ENCODE peak calls at places on chromosomes 2 and 18, in four cellular contexts. U, P, N and R are unnamed samples.

GRCh38 chr2:11597538-11598225 is 63.8 kb downstream of the GREB1 start:
- DNase-seq in U (no peak), P (no peak), N (no peak), R (no peak)

GRCh38 chr2:203650860-203651613 is 55.4 kb upstream of the CD28 start:
- DNase-seq in U (no peak), P (peak), N (no peak), R (peak)

GRCh38 chr2:101776172-101777043 is 78.9 kb downstream of the MAP4K4 start:
- DNase-seq in U (no peak), P (peak), N (peak), R (peak)

GRCh38 chr2:190685348-190685747 is 36.5 kb downstream of the NAB1 start:
- DNase-seq in U (no peak), P (no peak), N (no peak), R (no peak)

GRCh38 chr2:238096311-238097011 is 3.7 kb upstream of the ESPNL start:
- DNase-seq in U (no peak), P (no peak), N (peak), R (no peak)

GRCh38 chr2:168525020-168525419 is 68.9 kb downstream of the CERS6 start:
- DNase-seq in U (no peak), P (no peak), N (no peak), R (no peak)

GRCh38 chr2:222569826-222570225 is 86.1 kb downstream of the FARSB start:
- DNase-seq in U (no peak), P (no peak), N (no peak), R (no peak)

GRCh38 chr2:70767094-70767698 is 804 bp downstream of the ADD2 start:
- DNase-seq in U (peak), P (no peak), N (peak), R (peak)

GRCh38 chr2:221388891-221389290 is 183.2 kb downstream of the EPHA4 start:
- DNase-seq in U (no peak), P (no peak), N (no peak), R (no peak)

GRCh38 chr2:200177971-200178911 is 128.3 kb upstream of the SPATS2L start:
- DNase-seq in U (no peak), P (no peak), N (no peak), R (no peak)

GRCh38 chr2:205564761-205565160 is 117.5 kb upstream of the NRP2 start:
- DNase-seq in U (no peak), P (no peak), N (no peak), R (peak)

GRCh38 chr2:205566556-205567061 is 115.7 kb upstream of the NRP2 start:
- DNase-seq in U (no peak), P (no peak), N (no peak), R (no peak)

GRCh38 chr2:205568620-205569019 is 113.7 kb upstream of the NRP2 start:
- DNase-seq in U (no peak), P (no peak), N (no peak), R (no peak)

GRCh38 chr2:205557873-205558272 is 124.4 kb upstream of the NRP2 start:
- DNase-seq in U (no peak), P (no peak), N (no peak), R (no peak)

DNA sequence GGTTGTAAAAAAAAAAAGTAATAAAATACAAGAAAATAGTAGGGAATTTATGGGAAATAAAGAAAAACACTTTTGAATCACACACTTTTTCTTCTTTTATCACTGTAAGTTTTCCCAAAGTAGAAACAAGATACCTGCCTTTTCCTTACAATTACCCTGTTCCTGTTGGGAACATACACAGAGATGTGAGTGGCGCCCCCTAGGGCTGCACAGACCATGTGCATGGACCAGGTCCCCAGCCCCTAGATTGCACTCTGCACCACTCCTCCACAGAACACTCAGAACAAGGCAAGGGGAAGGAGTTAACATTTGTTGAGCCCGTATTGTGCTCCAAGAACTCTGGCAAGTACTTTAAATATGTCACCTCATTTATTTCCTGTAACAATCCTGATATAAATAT is 118.7 kb upstream of the NRP2 start:
- DNase-seq in U (no peak), P (no peak), N (peak), R (peak)
- TF ChIP-seq JUN in U (no peak), P (no peak), N (no peak), R (no peak)

DNA sequence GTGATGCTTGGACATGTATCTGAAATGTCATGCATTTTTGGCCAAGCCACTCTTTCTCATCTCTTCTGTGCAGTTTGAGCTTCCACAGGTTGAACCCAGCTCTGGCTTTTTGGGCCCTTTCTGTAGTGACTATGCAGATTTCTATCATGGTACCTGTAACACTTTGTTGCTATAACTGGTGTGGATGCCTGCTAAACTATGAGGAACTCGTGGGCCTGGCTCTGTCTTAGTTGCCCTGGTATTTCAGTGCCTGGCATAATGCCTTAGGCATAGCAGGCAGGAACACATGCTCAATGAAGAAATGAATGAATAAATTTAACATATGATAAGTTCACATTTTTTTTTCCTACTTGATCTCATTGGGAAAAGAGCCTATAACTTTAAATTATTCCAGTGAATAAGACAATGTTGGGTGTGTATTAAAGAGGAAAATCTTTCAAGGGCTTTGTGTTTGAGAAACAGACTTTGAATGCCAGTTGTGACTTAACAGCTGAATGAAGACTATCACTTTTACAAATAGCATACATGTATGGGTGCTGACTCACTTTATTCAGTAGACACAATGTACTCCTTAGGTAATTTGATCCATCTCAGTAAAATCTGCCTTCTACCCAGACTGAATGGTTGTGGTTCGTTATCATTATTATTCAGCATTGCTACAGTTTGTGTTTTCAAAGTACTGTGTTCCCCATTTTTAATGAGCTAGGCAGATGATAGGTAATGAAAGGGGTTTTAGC is 86.4 kb upstream of the MAP4K3 start:
- DNase-seq in U (no peak), P (peak), N (no peak), R (peak)
- TF ChIP-seq JUN in U (no peak), P (no peak), N (no peak), R (peak)

DNA sequence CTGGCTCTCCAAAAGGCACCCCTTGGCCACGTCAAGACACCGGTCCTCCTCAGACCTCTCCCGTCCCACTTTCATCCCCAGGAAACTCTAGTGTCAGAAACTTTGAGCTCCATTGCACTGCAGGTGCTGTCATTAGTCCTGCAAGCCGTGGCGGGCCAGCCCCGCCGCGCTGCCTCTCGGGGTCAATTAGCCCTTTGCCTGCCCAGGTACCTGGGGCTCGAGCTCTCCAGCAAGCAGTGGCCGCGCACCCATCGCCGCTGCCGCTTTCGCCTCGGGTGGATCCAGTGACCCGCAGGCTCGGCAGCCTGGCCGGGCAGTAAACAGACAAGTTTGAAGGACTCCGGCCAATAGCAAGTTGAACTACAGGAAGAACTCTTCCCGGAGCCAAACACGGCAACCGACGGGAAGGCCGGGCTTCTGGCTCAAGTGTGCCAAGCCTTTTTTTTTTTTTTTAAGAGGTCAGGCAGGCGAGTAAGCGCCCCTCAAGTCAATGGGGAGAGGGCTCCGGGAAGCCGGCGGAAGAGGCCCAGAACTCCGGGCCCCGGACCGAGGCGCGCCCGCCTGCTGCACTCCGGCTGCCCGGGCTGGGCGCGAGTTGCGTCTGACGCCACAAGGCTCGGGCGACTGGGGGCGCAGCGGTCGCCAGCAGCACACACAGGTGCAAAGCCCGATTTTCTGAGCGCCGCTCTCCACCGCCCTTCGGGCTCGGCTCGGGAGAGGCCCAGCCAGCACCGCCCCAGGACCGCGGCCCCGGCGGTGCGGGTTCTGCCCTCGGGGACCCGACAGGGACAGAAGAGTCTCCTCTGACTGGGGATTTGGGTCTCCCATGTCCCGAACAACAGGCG is 1.1 kb downstream of the ERBB4 start:
- DNase-seq in U (no peak), P (no peak), N (peak), R (no peak)
- TF ChIP-seq JUN in U (no peak), P (no peak), N (no peak), R (no peak)

DNA sequence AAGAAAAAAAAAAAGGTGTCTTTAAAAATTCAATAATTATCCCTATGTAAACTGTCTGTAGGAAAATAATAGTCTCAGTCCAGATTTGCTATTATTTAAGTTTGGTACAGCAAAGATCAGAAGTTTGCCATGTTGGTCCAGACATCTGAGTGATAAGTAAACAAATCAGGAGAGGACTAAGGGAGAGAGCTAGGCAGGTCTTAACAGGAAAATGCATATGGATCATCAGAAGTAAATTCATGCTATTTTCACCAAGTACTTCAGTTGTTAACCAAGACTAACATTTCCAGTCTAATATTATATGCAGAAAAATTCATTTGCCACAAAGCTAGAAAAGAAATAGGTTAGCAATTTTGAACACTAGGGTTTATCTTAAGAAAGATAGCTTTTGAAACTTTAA is 95.0 kb upstream of the STK17B start:
- DNase-seq in U (no peak), P (no peak), N (no peak), R (no peak)
- TF ChIP-seq JUN in U (no peak), P (no peak), N (no peak), R (no peak)

GRCh38 chr18:54415086-54415485 is 57.4 kb downstream of the C18orf54 start:
- DNase-seq in U (no peak), P (no peak), N (no peak), R (no peak)
- TF ChIP-seq JUN in U (no peak), P (no peak), N (no peak), R (no peak)

GRCh38 chr18:10851824-10852225 is 297.5 kb downstream of the PIEZO2 start:
- DNase-seq in U (no peak), P (peak), N (no peak), R (peak)
- TF ChIP-seq JUN in U (no peak), P (no peak), N (no peak), R (no peak)

DNA sequence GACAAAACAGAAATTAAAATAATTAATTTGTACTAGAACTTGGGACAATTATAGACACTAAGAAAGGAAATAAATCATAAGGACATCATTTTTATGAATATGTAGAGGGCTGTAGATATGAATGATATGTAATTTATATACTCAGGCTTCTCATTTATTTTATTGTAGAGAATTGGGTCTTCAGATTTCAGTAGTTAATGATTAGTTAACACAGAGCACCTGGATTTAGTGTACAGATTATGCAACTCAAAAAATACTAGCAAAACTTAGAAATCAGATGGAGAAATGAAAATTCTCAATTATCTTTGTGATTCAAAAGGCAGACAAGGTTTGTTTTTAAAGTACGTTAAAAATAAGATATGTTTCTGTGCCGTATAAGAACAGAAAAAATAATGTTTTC is 1311.7 kb upstream of the SLC39A10 start:
- DNase-seq in U (no peak), P (no peak), N (no peak), R (no peak)
- TF ChIP-seq JUN in U (no peak), P (no peak), N (no peak), R (no peak)

GRCh38 chr2:105577762-105578161 is 166.9 kb upstream of the NCK2 start:
- DNase-seq in U (no peak), P (no peak), N (no peak), R (no peak)

GRCh38 chr2:105576050-105576439 is 168.7 kb upstream of the NCK2 start:
- DNase-seq in U (no peak), P (no peak), N (no peak), R (no peak)

GRCh38 chr2:105578166-105578565 is 166.5 kb upstream of the NCK2 start:
- DNase-seq in U (no peak), P (no peak), N (no peak), R (no peak)

GRCh38 chr2:105575626-105576025 is 169.1 kb upstream of the NCK2 start:
- DNase-seq in U (no peak), P (no peak), N (no peak), R (no peak)

GRCh38 chr2:105576440-105577241 is 168.1 kb upstream of the NCK2 start:
- DNase-seq in U (no peak), P (peak), N (peak), R (peak)
- TF ChIP-seq JUN in U (no peak), P (no peak), N (no peak), R (no peak)

DNA sequence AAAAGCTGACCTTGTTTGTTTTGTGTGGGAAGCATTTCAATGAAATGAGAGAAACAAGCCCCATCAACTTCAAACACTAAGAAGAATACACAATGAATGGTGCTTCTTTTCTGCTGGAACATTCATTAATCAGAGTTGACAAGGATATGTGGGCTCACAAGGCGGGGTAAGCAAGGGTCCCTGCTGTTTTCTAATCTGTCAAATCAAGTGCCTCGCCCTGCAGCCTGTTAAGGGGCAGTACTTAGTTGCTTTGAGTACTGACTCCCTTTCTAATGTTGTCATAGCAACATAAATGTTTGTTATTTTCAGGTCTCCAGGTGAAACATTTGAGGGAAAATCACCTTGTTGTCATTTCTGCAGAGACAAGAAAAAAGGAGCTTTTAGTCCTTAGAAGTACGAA is 284.7 kb upstream of the PKDCC start:
- DNase-seq in U (no peak), P (no peak), N (no peak), R (no peak)
- TF ChIP-seq JUN in U (no peak), P (no peak), N (no peak), R (no peak)

GRCh38 chr2:239642406-239643004 is 241.7 kb upstream of the HDAC4 start:
- DNase-seq in U (no peak), P (no peak), N (no peak), R (no peak)
- TF ChIP-seq JUN in U (no peak), P (no peak), N (no peak), R (no peak)